ENCODE peak calls at places on chromosomes 6 and 20, in eight cellular contexts. T, E, J, L, Q, M, V and U are unnamed samples.

GRCh38 chr20:3312940-3313656 is 74.1 kb upstream of the SLC4A11 start:
- DNase-seq in J (no peak), M (peak; percentile 70), T (no peak), L (no peak), V (no peak), E (peak; percentile 82), Q (peak; percentile 84), U (peak; percentile 48)

GRCh38 chr6:26232950-26233607 is 131.9 kb upstream of the BTN3A2 start:
- DNase-seq in J (no peak), L (no peak), Q (no peak), T (peak; percentile 55), V (peak; percentile 78), E (peak; percentile 80), M (peak; percentile 75), U (peak; percentile 50)

GRCh38 chr20:56428881-56429280 is 16.8 kb downstream of the CASS4 start:
- DNase-seq in J (no peak), T (no peak), Q (no peak), V (no peak), L (no peak), M (no peak), E (no peak), U (no peak)

GRCh38 chr6:144737998-144738397 is 452.9 kb downstream of the UTRN start:
- DNase-seq in E (no peak), M (no peak), Q (no peak), T (no peak), L (no peak), J (no peak), V (no peak), U (no peak)

GRCh38 chr6:30752164-30752927 is 8.0 kb upstream of the IER3 start:
- DNase-seq in V (no peak), J (peak; percentile 99), E (peak; percentile 100), M (peak; percentile 98), T (peak; percentile 95), Q (peak; percentile 100), L (peak; percentile 87), U (peak; percentile 100)

GRCh38 chr6:125808060-125808459 is 17.3 kb downstream of the NCOA7 start:
- DNase-seq in T (no peak), E (no peak), L (no peak), V (no peak), J (no peak), M (no peak), Q (no peak), U (peak; percentile 20)

GRCh38 chr6:33717857-33718552 is 6.5 kb upstream of the UQCC2 start:
- DNase-seq in M (no peak), V (no peak), T (no peak), Q (peak; percentile 22), J (no peak), E (peak; percentile 36), L (peak; percentile 33), U (peak; percentile 46)

GRCh38 chr6:87791485-87791884 is 89.5 kb upstream of the AKIRIN2 start:
- DNase-seq in E (no peak), V (no peak), T (no peak), Q (no peak), M (no peak), J (no peak), L (no peak), U (no peak)

GRCh38 chr20:63134201-63134612 is 81.7 kb downstream of the YTHDF1 start:
- DNase-seq in M (no peak), Q (no peak), E (no peak), J (no peak), V (peak; percentile 5), T (peak; percentile 20), L (peak; percentile 32), U (no peak)

GRCh38 chr6:10465633-10466499 is 51.0 kb upstream of the TFAP2A start:
- DNase-seq in J (no peak), V (peak; percentile 61), L (no peak), T (no peak), M (peak; percentile 72), E (peak; percentile 55), Q (peak; percentile 25), U (peak; percentile 10)

GRCh38 chr6:35391240-35391968 is 49.0 kb downstream of the PPARD start:
- DNase-seq in J (no peak), T (no peak), M (peak; percentile 50), E (peak; percentile 80), V (no peak), Q (peak; percentile 90), L (no peak), U (peak; percentile 80)

GRCh38 chr6:95601133-95601532 is 23.8 kb downstream of the MANEA start:
- DNase-seq in E (peak; percentile 2), Q (peak; percentile 22), J (no peak), T (no peak), L (no peak), V (no peak), M (peak; percentile 0), U (peak; percentile 21)

GRCh38 chr6:45072014-45072413 is 256.1 kb upstream of the RUNX2 start:
- DNase-seq in Q (peak; percentile 45), V (no peak), L (no peak), M (no peak), E (peak; percentile 69), T (no peak), J (no peak), U (no peak)

GRCh38 chr20:48897298-48898044 is 24.0 kb upstream of the ARFGEF2 start:
- DNase-seq in E (peak; percentile 62), T (no peak), Q (peak; percentile 80), L (no peak), V (no peak), J (no peak), M (peak; percentile 80), U (peak; percentile 80)

GRCh38 chr20:20814685-20815084 is 102.2 kb upstream of the RALGAPA2 start:
- DNase-seq in V (no peak), T (no peak), L (no peak), E (no peak), Q (no peak), M (peak; percentile 12), J (no peak), U (no peak)

GRCh38 chr6:11890849-11891248 is 112.2 kb upstream of the ADTRP start:
- DNase-seq in L (no peak), M (no peak), J (no peak), V (no peak), Q (no peak), E (no peak), T (no peak), U (peak; percentile 28)

GRCh38 chr6:50272611-50273010 is 222.9 kb upstream of the DEFB112 start:
- DNase-seq in Q (no peak), J (no peak), E (no peak), M (no peak), T (no peak), V (no peak), L (no peak), U (peak; percentile 26)

GRCh38 chr6:168713839-168714238 is 272.9 kb downstream of the SMOC2 start:
- DNase-seq in L (no peak), J (no peak), Q (no peak), V (no peak), T (peak; percentile 24), E (peak; percentile 12), M (peak; percentile 75), U (no peak)
- TF ChIP-seq CTCF in L (peak; percentile 27), J (no peak), Q (no peak), V (no peak), T (no peak), E (peak; percentile 30), M (peak; percentile 14), U (no peak)

DNA sequence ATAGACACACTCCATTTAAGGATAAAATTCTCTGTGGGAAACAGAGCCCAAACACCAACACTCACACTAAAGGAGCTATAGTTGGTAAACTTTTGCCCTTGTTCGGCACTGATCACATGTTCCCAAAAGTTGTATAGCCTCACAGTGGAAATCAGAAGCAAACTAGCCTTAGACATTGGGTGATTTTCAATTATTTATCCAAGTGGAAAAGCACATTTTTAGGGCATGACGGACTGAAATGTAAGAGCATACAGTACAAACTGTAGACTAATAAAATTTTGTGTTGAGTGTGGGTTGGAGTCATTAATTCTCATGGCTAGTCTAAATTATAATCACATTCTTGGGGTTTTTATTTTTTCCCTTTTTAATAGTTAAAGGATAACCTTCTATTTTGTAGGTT is 202.4 kb downstream of the MOXD1 start:
- DNase-seq in E (no peak), T (no peak), M (no peak), J (no peak), V (no peak), L (no peak), Q (peak; percentile 50), U (peak; percentile 83)
- H3K4me3 ChIP-seq in E (no peak overlapping the region), T (no peak overlapping the region), M (no peak overlapping the region), J (no peak overlapping the region), V (no peak overlapping the region), L (no peak overlapping the region), Q (no peak overlapping the region), U (no peak overlapping the region)

GRCh38 chr20:8829232-8829631 is 239.7 kb upstream of the PLCB4 start:
- DNase-seq in L (no peak), M (peak; percentile 31), E (no peak), J (no peak), V (no peak), T (no peak), Q (no peak), U (no peak)
- TF ChIP-seq CTCF in L (no peak), M (peak; percentile 14), E (peak; percentile 19), J (no peak), V (peak; percentile 4), T (no peak), Q (no peak), U (no peak)

DNA sequence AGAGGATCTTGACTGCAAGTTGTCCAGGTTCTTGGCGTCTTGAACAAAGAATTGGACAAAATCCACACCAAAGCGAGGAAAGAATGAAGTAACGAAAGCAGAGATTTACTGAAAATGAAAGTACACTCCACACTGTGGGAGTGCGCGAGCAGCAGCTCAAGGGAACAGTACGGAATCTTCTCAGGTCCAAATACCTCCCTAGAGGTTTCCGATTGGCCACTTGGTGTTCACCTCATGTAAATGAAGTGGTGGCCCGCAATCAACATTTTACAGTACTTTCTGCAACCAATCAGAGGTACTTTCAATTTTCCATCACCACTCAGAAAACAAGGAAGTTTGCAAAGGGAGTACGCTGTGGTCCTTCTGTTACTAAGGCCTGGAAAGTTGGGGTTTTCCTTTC is 122.4 kb downstream of the PTPRK start:
- DNase-seq in E (no peak), T (no peak), L (no peak), Q (no peak), V (no peak), M (no peak), J (no peak), U (no peak)
- H3K4me3 ChIP-seq in E (no peak overlapping the region), T (no peak overlapping the region), L (no peak overlapping the region), Q (no peak overlapping the region), V (no peak overlapping the region), M (no peak overlapping the region), J (no peak overlapping the region), U (no peak overlapping the region)

DNA sequence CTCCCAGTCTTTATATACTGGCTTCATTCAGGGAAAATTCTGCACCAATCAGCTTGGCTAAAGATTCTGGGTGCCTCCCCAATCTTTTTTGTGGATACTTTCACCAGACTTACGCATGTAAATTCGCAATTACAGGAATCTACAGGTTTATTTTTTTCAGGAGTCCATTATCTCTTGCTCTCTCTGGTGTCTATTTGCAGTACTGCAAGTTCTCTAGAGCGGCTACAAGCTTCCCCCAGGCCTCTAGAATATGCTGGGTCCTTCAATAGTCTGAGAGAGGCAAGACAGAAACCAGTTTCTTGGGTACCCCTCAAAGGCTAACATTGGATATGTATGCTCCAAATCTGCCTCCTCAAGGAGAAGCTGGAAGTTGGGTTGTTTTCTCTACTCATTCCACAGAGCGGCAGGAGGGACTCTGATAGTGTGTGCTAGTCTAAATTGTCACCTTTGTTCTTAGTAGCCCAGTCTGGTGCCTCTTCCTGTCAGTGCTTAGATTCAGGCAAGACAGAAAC is 58.5 kb downstream of the SUN5 start:
- DNase-seq in J (no peak), T (no peak), Q (peak; percentile 22), E (peak; percentile 46), M (no peak), L (no peak), V (peak; percentile 15), U (peak; percentile 7)
- TF ChIP-seq CTCF in J (peak; percentile 7), T (peak; percentile 33), Q (peak; percentile 71), E (peak; percentile 63), M (peak; percentile 37), L (peak; percentile 17), V (peak; percentile 45), U (peak; percentile 71)